ENCODE peak calls at places on chromosomes 12 and 14, in nine cellular contexts. One of them, this sample, is unnamed.

GRCh38 chr14:97706814-97707213 is 909.6 kb downstream of the VRK1 start:
- DNase-seq in Peyer's patch: no peak
- DNase-seq in NCI-H1694: no peak
- DNase-seq in mucosa of gallbladder: no peak
- DNase-seq in COLO829: no peak
- DNase-seq in choroid plexus epithelial cell: no peak
- DNase-seq in glutamatergic neuron: no peak
- DNase-seq in caudate nucleus: no peak
- DNase-seq in activated naive CD4-positive, alpha-beta T cell: no peak
- DNase-seq in this sample: no peak

GRCh38 chr12:47715877-47716548 is 9.3 kb downstream of the ENDOU start:
- DNase-seq in Peyer's patch: no peak
- DNase-seq in NCI-H1694: no peak
- DNase-seq in mucosa of gallbladder: no peak
- DNase-seq in COLO829: no peak
- DNase-seq in choroid plexus epithelial cell: no peak
- DNase-seq in glutamatergic neuron: no peak
- DNase-seq in caudate nucleus: no peak
- DNase-seq in activated naive CD4-positive, alpha-beta T cell: no peak
- DNase-seq in this sample: no peak

GRCh38 chr12:42978718-42979117 is 389.2 kb upstream of the PRICKLE1 start:
- DNase-seq in Peyer's patch: no peak
- DNase-seq in NCI-H1694: no peak
- DNase-seq in mucosa of gallbladder: no peak
- DNase-seq in COLO829: no peak
- DNase-seq in choroid plexus epithelial cell: no peak
- DNase-seq in glutamatergic neuron: no peak
- DNase-seq in caudate nucleus: no peak
- DNase-seq in activated naive CD4-positive, alpha-beta T cell: no peak
- DNase-seq in this sample: no peak

GRCh38 chr12:53744730-53745129 is 7.0 kb downstream of the CISTR start:
- DNase-seq in Peyer's patch: no peak
- DNase-seq in NCI-H1694: no peak
- DNase-seq in mucosa of gallbladder: no peak
- DNase-seq in COLO829: no peak
- DNase-seq in choroid plexus epithelial cell: no peak
- DNase-seq in glutamatergic neuron: no peak
- DNase-seq in caudate nucleus: no peak
- DNase-seq in activated naive CD4-positive, alpha-beta T cell: no peak
- DNase-seq in this sample: no peak

GRCh38 chr12:96648941-96649340 is 159.6 kb downstream of the CFAP54 start:
- DNase-seq in Peyer's patch: no peak
- DNase-seq in NCI-H1694: no peak
- DNase-seq in mucosa of gallbladder: no peak
- DNase-seq in COLO829: no peak
- DNase-seq in choroid plexus epithelial cell: no peak
- DNase-seq in glutamatergic neuron: no peak
- DNase-seq in caudate nucleus: no peak
- DNase-seq in activated naive CD4-positive, alpha-beta T cell: no peak
- DNase-seq in this sample: no peak

GRCh38 chr14:88225721-88226120 is 97.3 kb downstream of the KCNK10 start:
- DNase-seq in Peyer's patch: no peak
- DNase-seq in NCI-H1694: no peak
- DNase-seq in mucosa of gallbladder: no peak
- DNase-seq in COLO829: no peak
- DNase-seq in choroid plexus epithelial cell: no peak
- DNase-seq in glutamatergic neuron: no peak
- DNase-seq in caudate nucleus: no peak
- DNase-seq in activated naive CD4-positive, alpha-beta T cell: no peak
- DNase-seq in this sample: no peak

GRCh38 chr12:49483621-49484020 is 55.2 kb upstream of the KCNH3 start:
- DNase-seq in Peyer's patch: no peak
- DNase-seq in NCI-H1694: no peak
- DNase-seq in mucosa of gallbladder: no peak
- DNase-seq in COLO829: no peak
- DNase-seq in choroid plexus epithelial cell: peak; percentile 35
- DNase-seq in glutamatergic neuron: no peak
- DNase-seq in caudate nucleus: no peak
- DNase-seq in activated naive CD4-positive, alpha-beta T cell: no peak
- DNase-seq in this sample: no peak

GRCh38 chr12:124790650-124791400 is 72.8 kb downstream of the SCARB1 start:
- DNase-seq in Peyer's patch: no peak
- DNase-seq in NCI-H1694: peak; percentile 67
- DNase-seq in mucosa of gallbladder: no peak
- DNase-seq in COLO829: no peak
- DNase-seq in choroid plexus epithelial cell: no peak
- DNase-seq in glutamatergic neuron: no peak
- DNase-seq in caudate nucleus: no peak
- DNase-seq in activated naive CD4-positive, alpha-beta T cell: no peak
- DNase-seq in this sample: no peak

GRCh38 chr12:93624595-93625294 is 52.3 kb downstream of the SOCS2 start:
- DNase-seq in Peyer's patch: no peak
- DNase-seq in NCI-H1694: no peak
- DNase-seq in mucosa of gallbladder: no peak
- DNase-seq in COLO829: peak; percentile 83
- DNase-seq in choroid plexus epithelial cell: peak; percentile 96
- DNase-seq in glutamatergic neuron: no peak
- DNase-seq in caudate nucleus: no peak
- DNase-seq in activated naive CD4-positive, alpha-beta T cell: no peak
- DNase-seq in this sample: no peak

GRCh38 chr12:109385339-109386078 is 37.8 kb downstream of the MYO1H start:
- DNase-seq in Peyer's patch: no peak
- DNase-seq in NCI-H1694: peak; percentile 28
- DNase-seq in mucosa of gallbladder: no peak
- DNase-seq in COLO829: peak; percentile 67
- DNase-seq in choroid plexus epithelial cell: peak; percentile 68
- DNase-seq in glutamatergic neuron: no peak
- DNase-seq in caudate nucleus: no peak
- DNase-seq in activated naive CD4-positive, alpha-beta T cell: no peak
- DNase-seq in this sample: peak; percentile 48

GRCh38 chr14:37318938-37319337 is 121.2 kb downstream of the MIPOL1 start:
- DNase-seq in Peyer's patch: no peak
- DNase-seq in NCI-H1694: no peak
- DNase-seq in mucosa of gallbladder: no peak
- DNase-seq in COLO829: no peak
- DNase-seq in choroid plexus epithelial cell: no peak
- DNase-seq in glutamatergic neuron: no peak
- DNase-seq in caudate nucleus: no peak
- DNase-seq in activated naive CD4-positive, alpha-beta T cell: no peak
- DNase-seq in this sample: no peak

GRCh38 chr12:131764738-131765137 is 53.8 kb downstream of the SFSWAP start:
- DNase-seq in Peyer's patch: no peak
- DNase-seq in NCI-H1694: no peak
- DNase-seq in mucosa of gallbladder: no peak
- DNase-seq in COLO829: no peak
- DNase-seq in choroid plexus epithelial cell: no peak
- DNase-seq in glutamatergic neuron: no peak
- DNase-seq in caudate nucleus: no peak
- DNase-seq in activated naive CD4-positive, alpha-beta T cell: no peak
- DNase-seq in this sample: no peak

GRCh38 chr12:3684449-3685051 is 68.4 kb downstream of the CRACR2A start:
- DNase-seq in Peyer's patch: no peak
- DNase-seq in NCI-H1694: no peak
- DNase-seq in mucosa of gallbladder: no peak
- DNase-seq in COLO829: no peak
- DNase-seq in choroid plexus epithelial cell: no peak
- DNase-seq in glutamatergic neuron: no peak
- DNase-seq in caudate nucleus: no peak
- DNase-seq in activated naive CD4-positive, alpha-beta T cell: no peak
- DNase-seq in this sample: no peak

GRCh38 chr12:88393017-88393767 is 187.1 kb downstream of the KITLG start:
- DNase-seq in Peyer's patch: no peak
- DNase-seq in NCI-H1694: peak; percentile 1
- DNase-seq in mucosa of gallbladder: no peak
- DNase-seq in COLO829: peak; percentile 18
- DNase-seq in choroid plexus epithelial cell: peak; percentile 81
- DNase-seq in glutamatergic neuron: no peak
- DNase-seq in caudate nucleus: no peak
- DNase-seq in activated naive CD4-positive, alpha-beta T cell: no peak
- DNase-seq in this sample: no peak

GRCh38 chr12:118645219-118645618 is 268.9 kb downstream of the SUDS3 start:
- DNase-seq in Peyer's patch: no peak
- DNase-seq in NCI-H1694: no peak
- DNase-seq in mucosa of gallbladder: peak; percentile 25
- DNase-seq in COLO829: no peak
- DNase-seq in choroid plexus epithelial cell: no peak
- DNase-seq in glutamatergic neuron: no peak
- DNase-seq in caudate nucleus: no peak
- DNase-seq in activated naive CD4-positive, alpha-beta T cell: no peak
- DNase-seq in this sample: no peak

GRCh38 chr12:122964439-122965257 is 1.6 kb downstream of the ABCB9 start:
- DNase-seq in Peyer's patch: no peak
- DNase-seq in NCI-H1694: no peak
- DNase-seq in mucosa of gallbladder: no peak
- DNase-seq in COLO829: no peak
- DNase-seq in choroid plexus epithelial cell: no peak
- DNase-seq in glutamatergic neuron: no peak
- DNase-seq in caudate nucleus: no peak
- DNase-seq in activated naive CD4-positive, alpha-beta T cell: no peak
- DNase-seq in this sample: no peak

GRCh38 chr12:11089246-11089645 is 2.9 kb downstream of the TAS2R43 start:
- DNase-seq in Peyer's patch: no peak
- DNase-seq in NCI-H1694: no peak
- DNase-seq in mucosa of gallbladder: no peak
- DNase-seq in COLO829: no peak
- DNase-seq in choroid plexus epithelial cell: no peak
- DNase-seq in glutamatergic neuron: no peak
- DNase-seq in caudate nucleus: no peak
- DNase-seq in activated naive CD4-positive, alpha-beta T cell: no peak
- DNase-seq in this sample: no peak

GRCh38 chr14:24013654-24014514 is 25.2 kb downstream of the DHRS4L2 start:
- DNase-seq in Peyer's patch: no peak
- DNase-seq in NCI-H1694: peak; percentile 83
- DNase-seq in mucosa of gallbladder: peak; percentile 66
- DNase-seq in COLO829: peak; percentile 69
- DNase-seq in choroid plexus epithelial cell: peak; percentile 83
- DNase-seq in glutamatergic neuron: no peak
- DNase-seq in caudate nucleus: no peak
- DNase-seq in activated naive CD4-positive, alpha-beta T cell: no peak
- DNase-seq in this sample: no peak

GRCh38 chr12:34204830-34205285 is 182.6 kb downstream of the ALG10 start:
- DNase-seq in Peyer's patch: no peak
- DNase-seq in NCI-H1694: no peak
- DNase-seq in mucosa of gallbladder: no peak
- DNase-seq in COLO829: no peak
- DNase-seq in choroid plexus epithelial cell: no peak
- DNase-seq in glutamatergic neuron: no peak
- DNase-seq in caudate nucleus: no peak
- DNase-seq in activated naive CD4-positive, alpha-beta T cell: no peak
- DNase-seq in this sample: no peak

GRCh38 chr12:1842183-1842904 is 22.0 kb downstream of the LRTM2 start:
- DNase-seq in Peyer's patch: peak; percentile 27
- DNase-seq in NCI-H1694: no peak
- DNase-seq in mucosa of gallbladder: no peak
- DNase-seq in COLO829: no peak
- DNase-seq in choroid plexus epithelial cell: no peak
- DNase-seq in glutamatergic neuron: peak; percentile 15
- DNase-seq in caudate nucleus: no peak
- DNase-seq in activated naive CD4-positive, alpha-beta T cell: no peak
- DNase-seq in this sample: peak; percentile 47

GRCh38 chr12:124516850-124517249 is 50.6 kb downstream of the NCOR2 start:
- DNase-seq in Peyer's patch: no peak
- DNase-seq in NCI-H1694: no peak
- DNase-seq in mucosa of gallbladder: no peak
- DNase-seq in COLO829: no peak
- DNase-seq in choroid plexus epithelial cell: no peak
- DNase-seq in glutamatergic neuron: no peak
- DNase-seq in caudate nucleus: no peak
- DNase-seq in activated naive CD4-positive, alpha-beta T cell: no peak
- DNase-seq in this sample: no peak

GRCh38 chr14:30884925-30885324 is 10.6 kb downstream of the COCH start:
- DNase-seq in Peyer's patch: no peak
- DNase-seq in NCI-H1694: no peak
- DNase-seq in mucosa of gallbladder: no peak
- DNase-seq in COLO829: no peak
- DNase-seq in choroid plexus epithelial cell: no peak
- DNase-seq in glutamatergic neuron: no peak
- DNase-seq in caudate nucleus: no peak
- DNase-seq in activated naive CD4-positive, alpha-beta T cell: no peak
- DNase-seq in this sample: no peak

GRCh38 chr12:109134186-109134917 is 18.0 kb downstream of the ACACB start:
- DNase-seq in Peyer's patch: peak; percentile 50
- DNase-seq in NCI-H1694: no peak
- DNase-seq in mucosa of gallbladder: no peak
- DNase-seq in COLO829: peak; percentile 75
- DNase-seq in choroid plexus epithelial cell: peak; percentile 15
- DNase-seq in glutamatergic neuron: peak; percentile 24
- DNase-seq in caudate nucleus: no peak
- DNase-seq in activated naive CD4-positive, alpha-beta T cell: no peak
- DNase-seq in this sample: peak; percentile 59

GRCh38 chr12:93804392-93805179 is 127.4 kb downstream of the CRADD start:
- DNase-seq in Peyer's patch: no peak
- DNase-seq in NCI-H1694: no peak
- DNase-seq in mucosa of gallbladder: no peak
- DNase-seq in COLO829: no peak
- DNase-seq in choroid plexus epithelial cell: no peak
- DNase-seq in glutamatergic neuron: no peak
- DNase-seq in caudate nucleus: no peak
- DNase-seq in activated naive CD4-positive, alpha-beta T cell: no peak
- DNase-seq in this sample: no peak

GRCh38 chr12:96302706-96303310 is 97.4 kb downstream of the CDK17 start:
- DNase-seq in Peyer's patch: no peak
- DNase-seq in NCI-H1694: no peak
- DNase-seq in mucosa of gallbladder: no peak
- DNase-seq in COLO829: no peak
- DNase-seq in choroid plexus epithelial cell: no peak
- DNase-seq in glutamatergic neuron: no peak
- DNase-seq in caudate nucleus: no peak
- DNase-seq in activated naive CD4-positive, alpha-beta T cell: no peak
- DNase-seq in this sample: no peak

GRCh38 chr14:21528381-21529348 is 2.5 kb upstream of the SALL2 start:
- DNase-seq in Peyer's patch: no peak
- DNase-seq in NCI-H1694: no peak
- DNase-seq in mucosa of gallbladder: no peak
- DNase-seq in COLO829: no peak
- DNase-seq in choroid plexus epithelial cell: peak; percentile 73
- DNase-seq in glutamatergic neuron: no peak
- DNase-seq in caudate nucleus: no peak
- DNase-seq in activated naive CD4-positive, alpha-beta T cell: no peak
- DNase-seq in this sample: no peak

GRCh38 chr12:75953312-75953906 is 78.2 kb downstream of the PHLDA1 start:
- DNase-seq in Peyer's patch: no peak
- DNase-seq in NCI-H1694: peak; percentile 47
- DNase-seq in mucosa of gallbladder: no peak
- DNase-seq in COLO829: no peak
- DNase-seq in choroid plexus epithelial cell: peak; percentile 45
- DNase-seq in glutamatergic neuron: no peak
- DNase-seq in caudate nucleus: no peak
- DNase-seq in activated naive CD4-positive, alpha-beta T cell: no peak
- DNase-seq in this sample: no peak

GRCh38 chr14:91830777-91831176 is 36.6 kb downstream of the TC2N start:
- DNase-seq in Peyer's patch: no peak
- DNase-seq in NCI-H1694: no peak
- DNase-seq in mucosa of gallbladder: peak; percentile 60
- DNase-seq in COLO829: no peak
- DNase-seq in choroid plexus epithelial cell: no peak
- DNase-seq in glutamatergic neuron: no peak
- DNase-seq in caudate nucleus: no peak
- DNase-seq in activated naive CD4-positive, alpha-beta T cell: no peak
- DNase-seq in this sample: no peak

This sample was measured in aorta.